ENCODE peak calls at places on chromosome 2, in four cellular contexts. U is iris pigment epithelial cell, W is osteocyte, L is astrocyte. N is an unnamed sample.

GRCh38 chr2:65943099-65943786 is 491.7 kb upstream of the MEIS1 start:
- DNase-seq in L (no peak), W (no peak), U (no peak), N (no peak)

GRCh38 chr2:112706170-112706664 is 14.6 kb upstream of the NT5DC4 start:
- DNase-seq in U (peak), L (peak), W (peak), N (no peak)

GRCh38 chr2:56713161-56713676 is 529.4 kb downstream of the CCDC85A start:
- DNase-seq in U (peak), W (no peak), L (peak), N (no peak)

GRCh38 chr2:191304939-191305875 is 60.0 kb downstream of the MYO1B start:
- DNase-seq in L (peak), U (peak), W (no peak), N (no peak)

GRCh38 chr2:84840306-84840705 is 40.6 kb downstream of the TRABD2A start:
- DNase-seq in U (peak), L (peak), W (no peak), N (no peak)

GRCh38 chr2:9391961-9392695 is 31.2 kb downstream of the ITGB1BP1 start:
- DNase-seq in W (no peak), L (no peak), U (no peak), N (no peak)

GRCh38 chr2:158129037-158129436 is 27.4 kb downstream of the UPP2 start:
- DNase-seq in U (no peak), W (no peak), L (no peak), N (no peak)

GRCh38 chr2:140916410-140916809 is 1214.4 kb downstream of the LRP1B start:
- DNase-seq in W (no peak), U (no peak), L (no peak), N (no peak)

GRCh38 chr2:181698230-181698629 is 17.9 kb upstream of the NEUROD1 start:
- DNase-seq in L (no peak), U (no peak), W (no peak), N (no peak)

GRCh38 chr2:231933916-231934401 is 7.8 kb upstream of the NPPC start:
- DNase-seq in W (peak), L (no peak), U (no peak), N (no peak)

GRCh38 chr2:229825476-229825875 is 96.3 kb downstream of the TRIP12 start:
- DNase-seq in L (no peak), W (no peak), U (no peak), N (no peak)

GRCh38 chr2:207257291-207258190 is 91.8 kb upstream of the KLF7 start:
- DNase-seq in U (no peak), W (no peak), L (peak), N (no peak)

GRCh38 chr2:119086327-119086726 is 72.2 kb downstream of the C1QL2 start:
- DNase-seq in U (no peak), L (no peak), W (no peak), N (no peak)

GRCh38 chr2:104862061-104862941 is 8.4 kb downstream of the POU3F3 start:
- DNase-seq in W (peak), U (no peak), L (peak), N (no peak)

GRCh38 chr2:100900156-100900795 is 80.3 kb downstream of the NPAS2 start:
- DNase-seq in L (no peak), W (no peak), U (peak), N (no peak)

GRCh38 chr2:3122525-3122924 is 255.1 kb downstream of the EIPR1 start:
- DNase-seq in W (no peak), U (no peak), L (no peak), N (no peak)

GRCh38 chr2:231395188-231396057 is at the start of gene B3GNT7:
- DNase-seq in W (no peak), U (no peak), L (no peak), N (peak)

GRCh38 chr2:179655627-179656026 is 205.8 kb downstream of the ZNF385B start:
- DNase-seq in W (no peak), L (peak), U (peak), N (no peak)

GRCh38 chr2:196330645-196331044 is 159.3 kb upstream of the STK17B start:
- DNase-seq in W (no peak), U (no peak), L (no peak), N (no peak)

GRCh38 chr2:10733584-10733958 is 12.1 kb downstream of the ATP6V1C2 start:
- DNase-seq in W (no peak), L (no peak), U (no peak), N (no peak)

GRCh38 chr2:102106133-102106556 is 36.4 kb upstream of the IL1R1 start:
- DNase-seq in U (peak), W (no peak), L (peak), N (no peak)

GRCh38 chr2:183495589-183496267 is 371.5 kb downstream of the NUP35 start:
- DNase-seq in W (no peak), U (no peak), L (no peak), N (no peak)

GRCh38 chr2:241940329-241940728 is 70.8 kb downstream of the RTP5 start:
- DNase-seq in U (peak), L (no peak), W (peak), N (no peak)

GRCh38 chr2:66481100-66481549 is 46.2 kb downstream of the MEIS1 start:
- DNase-seq in W (no peak), L (peak), U (peak), N (no peak)

GRCh38 chr2:188322569-188323531 is 31.2 kb downstream of the GULP1 start:
- DNase-seq in U (peak), W (no peak), L (peak), N (no peak)

GRCh38 chr2:150555957-150556356 is 68.5 kb upstream of the RND3 start:
- DNase-seq in L (no peak), W (no peak), U (no peak), N (no peak)